ENCODE peak calls at places on chromosomes 6 and 20, in nine cellular contexts. R is T-helper 17 cell; Y is NB4; H is SK-N-DZ; X is transverse colon; G is RKO; I is SK-MEL-5; T is AG08396; U is activated naive CD8-positive, alpha-beta T cell treated with anti-CD3 and anti-CD28 coated beads for 36 hours. B is an unnamed sample.
A peak's percentile ranks its signal among the peaks of the same experiment; 100 is the strongest.

GRCh38 chr6:32189082-32189741 is 790 bp downstream of the PBX2 start:
- DNase-seq in X (no peak), G (no peak), I (no peak), T (no peak), R (no peak), Y (no peak), H (no peak), U (no peak), B (no peak)

GRCh38 chr6:44955145-44955544 is 373.0 kb upstream of the RUNX2 start:
- DNase-seq in R (no peak), G (no peak), Y (no peak), U (no peak), T (no peak), H (no peak), I (no peak), X (no peak), B (no peak)

GRCh38 chr20:53028337-53029007 is 56.3 kb downstream of the TSHZ2 start:
- DNase-seq in R (no peak), Y (no peak), I (no peak), U (no peak), T (no peak), X (no peak), G (no peak), H (no peak), B (no peak)

GRCh38 chr6:55758156-55758942 is 117.0 kb downstream of the BMP5 start:
- DNase-seq in R (no peak), Y (no peak), T (peak; percentile 34), I (no peak), G (peak; percentile 52), H (no peak), X (no peak), U (no peak), B (no peak)

GRCh38 chr6:163720005-163720404 is 305.5 kb downstream of the QKI start:
- DNase-seq in X (no peak), G (no peak), R (no peak), U (no peak), T (no peak), I (no peak), Y (no peak), H (no peak), B (no peak)

GRCh38 chr6:25012657-25013056 is 76.9 kb upstream of the RIPOR2 start:
- DNase-seq in G (no peak), R (no peak), T (no peak), I (no peak), H (no peak), X (no peak), Y (peak; percentile 42), U (no peak), B (no peak)

GRCh38 chr6:38517005-38517404 is 122.7 kb downstream of the BTBD9 start:
- DNase-seq in G (no peak), Y (no peak), H (no peak), U (no peak), T (no peak), I (no peak), R (no peak), X (no peak), B (no peak)

GRCh38 chr6:168526841-168527281 is 85.9 kb downstream of the SMOC2 start:
- DNase-seq in Y (no peak), H (no peak), R (no peak), T (no peak), I (no peak), U (no peak), G (no peak), X (peak; percentile 29), B (no peak)

GRCh38 chr6:5536644-5537043 is 275.3 kb downstream of the FARS2 start:
- DNase-seq in Y (no peak), U (no peak), H (no peak), T (no peak), X (no peak), G (no peak), R (no peak), I (no peak), B (no peak)

GRCh38 chr6:132219901-132220300 is 181.4 kb downstream of the MOXD1 start:
- DNase-seq in I (no peak), U (no peak), G (no peak), T (no peak), H (no peak), X (no peak), R (no peak), Y (no peak), B (no peak)

GRCh38 chr20:51326241-51326819 is 216.2 kb downstream of the NFATC2 start:
- DNase-seq in H (peak; percentile 32), R (peak; percentile 47), U (peak; percentile 45), G (peak; percentile 43), X (peak; percentile 44), Y (peak; percentile 65), T (peak; percentile 64), I (peak; percentile 83), B (peak; percentile 49)

GRCh38 chr6:2264932-2265331 is 19.5 kb upstream of the GMDS start:
- DNase-seq in X (no peak), T (no peak), H (no peak), R (no peak), Y (no peak), G (no peak), U (no peak), I (no peak), B (no peak)

GRCh38 chr20:564195-564594 is 20.6 kb upstream of the CSNK2A1 start:
- DNase-seq in I (no peak), Y (no peak), G (no peak), H (no peak), T (no peak), U (no peak), R (no peak), X (no peak), B (no peak)

GRCh38 chr6:107704377-107705013 is 119.6 kb downstream of the SCML4 start:
- DNase-seq in R (no peak), U (no peak), I (peak; percentile 58), X (no peak), T (peak; percentile 42), Y (peak; percentile 63), G (peak; percentile 15), H (peak; percentile 68), B (peak; percentile 35)

B was measured in activated naive CD4-positive, alpha-beta T cell treated with anti-CD3 and anti-CD28 coated beads, Interleukin-2, amount 10 ng/mL, durations not matched to agents 7 days and 5 days.